ENCODE peak calls at places on chromosomes 16 and 17, in six cellular contexts. P is PC-3, B is GM23248, K is hepatocyte, N is SK-N-SH, R is GM23338. G is an unnamed sample.

GRCh38 chr16:76854234-76854633 is 336.8 kb upstream of the MON1B start:
- DNase-seq in P (peak), B (peak), K (peak), N (peak), R (peak), G (peak)

GRCh38 chr17:6690641-6691040 is 22.5 kb downstream of the SLC13A5 start:
- DNase-seq in P (no peak), B (no peak), K (no peak), N (no peak), R (no peak), G (no peak)

GRCh38 chr17:48490391-48491026 is 40.3 kb downstream of the HOXB1 start:
- DNase-seq in P (peak), B (no peak), K (no peak), N (no peak), R (no peak), G (no peak)

GRCh38 chr17:80468222-80468621 is 8.2 kb downstream of the NPTX1 start:
- DNase-seq in P (no peak), B (no peak), K (no peak), N (peak), R (peak), G (no peak)

GRCh38 chr17:9802294-9802693 is 10.9 kb upstream of the DHRS7C start:
- DNase-seq in P (peak), B (no peak), K (no peak), N (no peak), R (no peak), G (no peak)

GRCh38 chr17:27616414-27616813 is 14.6 kb upstream of the LGALS9 start:
- DNase-seq in P (no peak), B (no peak), K (no peak), N (no peak), R (no peak), G (no peak)

GRCh38 chr17:82098939-82099765 is 1.1 kb upstream of the FASN start:
- DNase-seq in P (no peak), B (no peak), K (no peak), N (no peak), R (peak), G (peak)

GRCh38 chr16:3029499-3030127 is 5.8 kb downstream of the THOC6 start:
- DNase-seq in P (no peak), B (peak), K (peak), N (peak), R (peak), G (no peak)

GRCh38 chr17:82931696-82932060 is 91.9 kb upstream of the ZNF750 start:
- DNase-seq in P (peak), B (peak), K (no peak), N (no peak), R (no peak), G (no peak)

GRCh38 chr17:28221751-28222414 is 97.1 kb upstream of the TMEM97 start:
- DNase-seq in P (no peak), B (peak), K (no peak), N (no peak), R (no peak), G (no peak)

GRCh38 chr17:80845863-80846671 is 145.6 kb upstream of the CHMP6 start:
- DNase-seq in P (no peak), B (no peak), K (no peak), N (no peak), R (no peak), G (peak)

GRCh38 chr17:7132511-7133094 is 18.0 kb upstream of the ASGR2 start:
- DNase-seq in P (no peak), B (no peak), K (peak), N (no peak), R (peak), G (peak)

GRCh38 chr16:963913-964695 is 6.7 kb downstream of the LMF1 start:
- DNase-seq in P (peak), B (no peak), K (no peak), N (no peak), R (no peak), G (no peak)

GRCh38 chr17:48754500-48755261 is 26.1 kb upstream of the HOXB13 start:
- DNase-seq in P (no peak), B (no peak), K (no peak), N (no peak), R (peak), G (no peak)

GRCh38 chr17:57935833-57936807 is 19.1 kb downstream of the CUEDC1 start:
- DNase-seq in P (peak), B (peak), K (no peak), N (peak), R (peak), G (no peak)

GRCh38 chr16:30406911-30407793 is at the start of gene ZNF771:
- DNase-seq in P (peak), B (peak), K (peak), N (peak), R (peak), G (peak)

GRCh38 chr17:38454528-38454927 is 26.3 kb downstream of the ARHGAP23 start:
- DNase-seq in P (peak), B (peak), K (peak), N (peak), R (no peak), G (no peak)

GRCh38 chr17:14393723-14394122 is 92.8 kb downstream of the HS3ST3B1 start:
- DNase-seq in P (no peak), B (no peak), K (no peak), N (no peak), R (no peak), G (no peak)

GRCh38 chr16:19463468-19464315 is 46.0 kb downstream of the TMC5 start:
- DNase-seq in P (peak), B (no peak), K (peak), N (no peak), R (no peak), G (no peak)

GRCh38 chr16:56625140-56625942 is at the start of gene MT1E:
- DNase-seq in P (no peak), B (peak), K (peak), N (peak), R (peak), G (no peak)

GRCh38 chr17:80763293-80763867 is 218.7 kb downstream of the RPTOR start:
- DNase-seq in P (no peak), B (no peak), K (no peak), N (no peak), R (no peak), G (no peak)

GRCh38 chr16:11164482-11165270 is 91.3 kb downstream of the SOCS1 start:
- DNase-seq in P (no peak), B (no peak), K (no peak), N (no peak), R (peak), G (no peak)

GRCh38 chr17:65078441-65079160 is 22.1 kb upstream of the GNA13 start:
- DNase-seq in P (peak), B (peak), K (no peak), N (no peak), R (no peak), G (no peak)

GRCh38 chr16:31010943-31011342 is 505 bp upstream of the STX1B start:
- DNase-seq in P (no peak), B (peak), K (no peak), N (no peak), R (no peak), G (no peak)

GRCh38 chr16:4097826-4098240 is 18.4 kb downstream of the ADCY9 start:
- DNase-seq in P (peak), B (no peak), K (peak), N (no peak), R (peak), G (no peak)

DNA sequence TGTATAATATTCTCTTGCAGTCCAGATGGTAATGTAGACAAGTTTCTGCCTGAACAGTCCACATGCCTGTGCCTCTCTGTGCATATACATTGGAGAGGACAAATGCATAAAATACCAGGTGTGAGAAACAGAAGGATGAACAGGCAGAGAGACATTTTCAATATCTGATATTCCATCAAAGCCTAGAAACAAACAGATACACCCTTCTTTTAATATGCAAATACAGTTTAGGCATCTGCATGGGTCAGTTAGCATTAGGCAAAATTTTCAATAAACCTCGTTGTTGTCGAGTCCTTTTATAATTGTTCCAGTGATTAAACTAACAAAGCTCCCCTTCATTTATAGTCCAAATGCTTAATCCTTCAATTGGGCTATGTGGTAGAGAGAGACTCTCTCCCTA is 883 bp downstream of the OMG start:
- DNase-seq in P (no peak), B (no peak), K (no peak), N (no peak), R (no peak), G (no peak)
- TF ChIP-seq EZH2phosphoT487 in P (no peak), B (no peak), K (no peak), N (no peak), R (no peak), G (no peak)

GRCh38 chr17:44906010-44906646 is 6.9 kb upstream of the EFTUD2 start:
- DNase-seq in P (peak), B (peak), K (no peak), N (no peak), R (no peak), G (no peak)
- H3K4me2 ChIP-seq in P (peak), B (peak), K (peak), N (peak), R (no peak), G (no peak)

DNA sequence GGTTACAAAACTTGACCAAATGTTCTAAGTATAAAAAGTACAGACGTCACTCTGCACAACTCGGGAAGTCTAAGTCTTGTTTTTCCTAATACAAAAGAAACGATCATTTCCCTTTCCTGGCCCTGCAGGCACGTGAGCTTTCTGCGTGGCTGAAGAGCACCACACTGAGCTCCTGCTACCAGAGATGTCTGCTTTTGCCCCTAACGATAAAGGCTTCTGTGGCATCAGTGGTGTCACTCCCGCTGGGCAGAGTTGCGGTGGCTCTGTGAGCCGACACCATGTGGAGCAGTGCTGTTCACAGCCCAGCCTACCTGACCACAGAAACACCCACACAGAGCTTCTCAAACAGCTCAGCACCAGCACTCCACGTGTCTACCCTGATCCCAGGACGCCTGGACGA is 20.5 kb downstream of the EMC8 start:
- DNase-seq in P (no peak), B (no peak), K (no peak), N (no peak), R (no peak), G (no peak)
- H2AFZ ChIP-seq in P (no peak), B (no peak), K (no peak), N (no peak), R (no peak), G (no peak)

GRCh38 chr17:74282587-74283370 is 8.7 kb downstream of the DNAI2 start:
- DNase-seq in P (peak), B (no peak), K (peak), N (no peak), R (no peak), G (no peak)
- TF ChIP-seq EZH2phosphoT487 in P (no peak), B (no peak), K (no peak), N (no peak), R (no peak), G (no peak)

GRCh38 chr17:53630115-53630514 is 192.6 kb upstream of the KIF2B start:
- DNase-seq in P (no peak), B (no peak), K (no peak), N (no peak), R (peak), G (no peak)

GRCh38 chr17:53627511-53627910 is 195.2 kb upstream of the KIF2B start:
- DNase-seq in P (peak), B (peak), K (no peak), N (no peak), R (no peak), G (no peak)

GRCh38 chr17:53628011-53628410 is 194.7 kb upstream of the KIF2B start:
- DNase-seq in P (peak), B (peak), K (no peak), N (no peak), R (no peak), G (no peak)

GRCh38 chr17:53630638-53631037 is 192.1 kb upstream of the KIF2B start:
- DNase-seq in P (no peak), B (no peak), K (no peak), N (no peak), R (peak), G (no peak)

DNA sequence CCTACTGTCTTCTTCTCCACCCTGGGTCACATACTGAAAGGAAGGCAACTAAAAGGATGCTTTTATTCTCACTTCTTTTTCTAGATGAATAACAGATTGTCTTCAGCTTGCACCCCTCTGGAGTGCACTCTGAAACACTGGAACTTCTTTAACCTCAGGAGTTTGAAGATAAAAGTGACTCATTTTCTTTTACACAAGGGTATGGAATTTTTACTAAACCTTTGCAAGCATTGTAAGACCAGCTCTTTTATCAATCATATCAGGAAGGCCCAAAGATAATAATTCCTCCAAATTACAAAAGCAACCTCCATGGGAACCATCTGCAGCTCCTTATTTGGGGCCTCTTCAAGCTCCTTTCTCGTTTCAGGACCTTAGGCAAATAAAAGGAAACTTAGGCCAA is 193.5 kb upstream of the KIF2B start:
- DNase-seq in P (no peak), B (peak), K (no peak), N (no peak), R (no peak), G (no peak)
- H3K4me2 ChIP-seq in P (no peak), B (no peak), K (no peak), N (peak), R (peak), G (no peak)

GRCh38 chr17:50477976-50478375 is 684 bp upstream of the RSAD1 start:
- DNase-seq in P (no peak), B (no peak), K (no peak), N (no peak), R (no peak), G (no peak)
- H2AFZ ChIP-seq in P (peak), B (peak), K (peak), N (peak), R (peak), G (peak)

GRCh38 chr16:67547423-67548264 is 14.7 kb upstream of the CTCF start:
- DNase-seq in P (no peak), B (no peak), K (no peak), N (no peak), R (no peak), G (peak)
- TF ChIP-seq EZH2phosphoT487 in P (no peak), B (no peak), K (no peak), N (no peak), R (no peak), G (no peak)

GRCh38 chr16:26510924-26511323 is 555.8 kb upstream of the C16orf82 start:
- DNase-seq in P (no peak), B (no peak), K (no peak), N (no peak), R (no peak), G (no peak)
- H3K4me2 ChIP-seq in P (no peak), B (no peak), K (no peak), N (no peak), R (no peak), G (no peak)

DNA sequence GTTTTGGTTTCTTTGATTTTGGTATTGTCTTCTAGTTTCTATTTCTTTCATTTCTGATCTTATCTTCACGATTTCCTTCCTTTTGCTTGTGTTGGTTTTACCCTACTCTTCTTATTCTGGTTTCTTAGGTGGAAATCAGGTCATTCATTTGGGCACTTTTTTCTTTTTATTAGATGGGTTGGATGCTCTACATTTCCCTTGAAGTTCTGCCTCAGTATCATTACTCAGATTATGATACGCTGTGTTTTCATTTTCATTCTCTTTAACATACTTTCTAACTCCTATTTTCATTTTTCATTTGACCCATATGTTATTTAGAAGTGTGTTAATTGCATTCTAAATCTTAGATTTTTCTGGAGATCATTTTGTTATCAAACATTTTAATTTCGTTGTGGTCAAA is 108.6 kb downstream of the IRF8 start:
- DNase-seq in P (no peak), B (no peak), K (no peak), N (no peak), R (no peak), G (no peak)
- H2AFZ ChIP-seq in P (no peak), B (no peak), K (no peak), N (no peak), R (no peak), G (no peak)